ENCODE peak calls at places on chromosomes 6 and 20, in four cellular contexts. C, Y, O and G are unnamed samples.

GRCh38 chr6:28772480-28773381 is 151.1 kb downstream of the TRIM27 start:
- DNase-seq in C (no peak), Y (no peak), O (no peak), G (no peak)

GRCh38 chr6:3569817-3570216 is 113.0 kb upstream of the SLC22A23 start:
- DNase-seq in C (no peak), Y (no peak), O (no peak), G (no peak)

GRCh38 chr20:17225891-17226409 is 890 bp upstream of the PCSK2 start:
- DNase-seq in C (no peak), Y (peak), O (peak), G (peak)

GRCh38 chr6:163825033-163825432 is 410.5 kb downstream of the QKI start:
- DNase-seq in C (no peak), Y (no peak), O (no peak), G (no peak)

GRCh38 chr20:46130534-46130933 is 12.4 kb downstream of the CD40 start:
- DNase-seq in C (no peak), Y (no peak), O (no peak), G (peak)

GRCh38 chr20:19120569-19120968 is 91.9 kb upstream of the SLC24A3 start:
- DNase-seq in C (no peak), Y (no peak), O (no peak), G (no peak)

GRCh38 chr6:2749972-2750600 is 636 bp downstream of the MYLK4 start:
- DNase-seq in C (peak), Y (peak), O (peak), G (no peak)

GRCh38 chr20:51628533-51629398 is 86.2 kb upstream of the NFATC2 start:
- DNase-seq in C (no peak), Y (no peak), O (no peak), G (no peak)

GRCh38 chr6:81938014-81938761 is 185.7 kb upstream of the TENT5A start:
- DNase-seq in C (peak), Y (no peak), O (no peak), G (no peak)

GRCh38 chr6:163866192-163866591 is 451.7 kb downstream of the QKI start:
- DNase-seq in C (no peak), Y (no peak), O (peak), G (no peak)